ENCODE peak calls at places on chromosomes 4 and X, in nine cellular contexts. K is NCI-H748 treated with DMSO at 0.1 percent for 48 hours, U is GDM1, N is hypothalamus, M is SK-MEL-5, E is RWPE1, S is ureter, O is T-helper 17 cell, P is erythroblast. F is an unnamed sample.

GRCh38 chr4:170259631-170260153 is 169.9 kb upstream of the AADAT start:
- DNase-seq in K (peak), U (peak), N (peak), M (peak), E (peak), S (peak), O (no peak), P (peak), F (peak)

GRCh38 chr4:139857021-139857420 is 191.4 kb downstream of the MGST2 start:
- DNase-seq in K (peak), U (no peak), N (no peak), M (peak), E (no peak), S (no peak), O (no peak), P (no peak), F (peak)

GRCh38 chrX:40145001-40145631 is 47.4 kb upstream of the BCOR start:
- DNase-seq in K (no peak), U (no peak), N (no peak), M (no peak), E (no peak), S (no peak), O (no peak), P (no peak), F (no peak)

GRCh38 chrX:140180585-140180984 is 215.3 kb upstream of the CXorf66 start:
- DNase-seq in K (no peak), U (no peak), N (no peak), M (no peak), E (peak), S (no peak), O (no peak), P (no peak), F (no peak)

GRCh38 chr4:185143596-185143969 is 517 bp downstream of the SLC25A4 start:
- DNase-seq in K (peak), U (no peak), N (no peak), M (no peak), E (peak), S (peak), O (no peak), P (peak), F (peak)

GRCh38 chr4:135368826-135369225 is 1167.2 kb upstream of the PABPC4L start:
- DNase-seq in K (no peak), U (no peak), N (no peak), M (no peak), E (no peak), S (no peak), O (no peak), P (no peak), F (no peak)

GRCh38 chrX:122739770-122740169 is 444.3 kb upstream of the GRIA3 start:
- DNase-seq in K (no peak), U (no peak), N (no peak), M (peak), E (no peak), S (no peak), O (no peak), P (no peak), F (peak)

GRCh38 chr4:73341454-73341853 is 62.6 kb upstream of the ALB start:
- DNase-seq in K (peak), U (peak), N (no peak), M (peak), E (peak), S (no peak), O (no peak), P (peak), F (peak)

GRCh38 chr4:8352368-8353157 is 83.0 kb downstream of the HTRA3 start:
- DNase-seq in K (no peak), U (no peak), N (no peak), M (no peak), E (no peak), S (no peak), O (no peak), P (no peak), F (no peak)

GRCh38 chr4:159317203-159317602 is 214.3 kb downstream of the RAPGEF2 start:
- DNase-seq in K (no peak), U (no peak), N (no peak), M (no peak), E (no peak), S (no peak), O (no peak), P (no peak), F (no peak)